ENCODE peak calls at places on chromosomes 5 and 9, in four cellular contexts. H is AG09309, O is mammary epithelial cell, Z is GM20000. P is an unnamed sample.

GRCh38 chr5:140299056-140299455 is 3.8 kb downstream of the PFDN1 start:
- DNase-seq in H (no peak), O (no peak), Z (no peak), P (no peak)

GRCh38 chr9:136901516-136902258 is 15.4 kb downstream of the TRAF2 start:
- DNase-seq in O (peak), Z (peak), H (no peak), P (no peak)

GRCh38 chr9:107895524-107896001 is 406.0 kb upstream of the KLF4 start:
- DNase-seq in O (peak), H (no peak), Z (no peak), P (no peak)

GRCh38 chr9:928363-929042 is 48.0 kb upstream of the DMRT3 start:
- DNase-seq in O (no peak), Z (peak), H (no peak), P (no peak)

GRCh38 chr5:148815578-148815977 is 10.8 kb upstream of the ADRB2 start:
- DNase-seq in Z (no peak), O (no peak), H (no peak), P (no peak)

GRCh38 chr5:78653031-78653430 is 4.5 kb upstream of the LHFPL2 start:
- DNase-seq in Z (no peak), H (no peak), O (no peak), P (no peak)

GRCh38 chr5:36878421-36879088 is 2.0 kb downstream of the NIPBL start:
- DNase-seq in H (no peak), O (peak), Z (peak), P (no peak)

GRCh38 chr5:75659791-75660453 is 48.7 kb downstream of the ANKDD1B start:
- DNase-seq in Z (no peak), H (no peak), O (no peak), P (no peak)

GRCh38 chr9:131738838-131739191 is 1.1 kb downstream of the RAPGEF1 start:
- DNase-seq in O (peak), Z (no peak), H (no peak), P (no peak)

GRCh38 chr5:124634820-124635323 is 111.6 kb downstream of the ZNF608 start:
- DNase-seq in O (peak), Z (no peak), H (no peak), P (no peak)

GRCh38 chr5:38165435-38165834 is 92.9 kb upstream of the EGFLAM start:
- DNase-seq in Z (no peak), O (no peak), H (no peak), P (no peak)

GRCh38 chr5:126339215-126339805 is 83.9 kb upstream of the GRAMD2B start:
- DNase-seq in O (peak), Z (peak), H (peak), P (no peak)

GRCh38 chr5:8686707-8687106 is 817.8 kb downstream of the MTRR start:
- DNase-seq in O (no peak), Z (no peak), H (peak), P (no peak)

GRCh38 chr9:32551491-32552049 is 557 bp upstream of the SMIM27 start:
- DNase-seq in H (no peak), Z (peak), O (no peak), P (no peak)

GRCh38 chr9:92986175-92987110 is 39.1 kb downstream of the FGD3 start:
- DNase-seq in H (no peak), O (no peak), Z (no peak), P (no peak)

GRCh38 chr5:41797672-41798071 is 72.6 kb downstream of the OXCT1 start:
- DNase-seq in Z (no peak), H (no peak), O (no peak), P (no peak)

GRCh38 chr5:147863409-147864194 is 14.9 kb upstream of the SCGB3A2 start:
- DNase-seq in H (no peak), O (no peak), Z (no peak), P (no peak)

GRCh38 chr5:130805601-130806000 is 359.5 kb downstream of the HINT1 start:
- DNase-seq in H (no peak), Z (no peak), O (no peak), P (no peak)

GRCh38 chr9:133415107-133415506 is 2.7 kb downstream of the REXO4 start:
- DNase-seq in O (no peak), H (no peak), Z (no peak), P (no peak)

GRCh38 chr5:179327026-179327735 is 18.1 kb downstream of the ADAMTS2 start:
- DNase-seq in Z (no peak), O (no peak), H (no peak), P (no peak)

GRCh38 chr5:147442134-147442726 is 67.6 kb downstream of the DPYSL3 start:
- DNase-seq in O (no peak), Z (no peak), H (no peak), P (no peak)

GRCh38 chr9:13719981-13720380 is 440.5 kb upstream of the MPDZ start:
- DNase-seq in O (peak), H (no peak), Z (no peak), P (no peak)

GRCh38 chr9:133735894-133736293 is 2.3 kb downstream of the SARDH start:
- DNase-seq in Z (no peak), O (no peak), H (no peak), P (no peak)

GRCh38 chr9:73780916-73781315 is 629.3 kb downstream of the ANXA1 start:
- DNase-seq in Z (no peak), O (peak), H (no peak), P (no peak)

GRCh38 chr9:20441704-20442423 is 180.4 kb downstream of the MLLT3 start:
- DNase-seq in Z (no peak), O (no peak), H (peak), P (no peak)

GRCh38 chr5:64635056-64635686 is 55.1 kb upstream of the SHISAL2B start:
- DNase-seq in H (no peak), Z (peak), O (peak), P (no peak)

GRCh38 chr5:159641371-159642039 is 274.8 kb upstream of the ADRA1B start:
- DNase-seq in H (no peak), O (no peak), Z (no peak), P (no peak)

GRCh38 chr9:126452036-126452595 is 125.5 kb downstream of the MVB12B start:
- DNase-seq in Z (no peak), H (no peak), O (no peak), P (no peak)

GRCh38 chr5:36611520-36612274 is 5.3 kb downstream of the SLC1A3 start:
- DNase-seq in O (no peak), Z (no peak), H (no peak), P (no peak)

GRCh38 chr5:116569999-116570398 is 4.6 kb downstream of the SEMA6A start:
- DNase-seq in O (no peak), H (no peak), Z (no peak), P (no peak)

GRCh38 chr9:111974092-111974681 is 77.6 kb downstream of the UGCG start:
- DNase-seq in Z (no peak), O (no peak), H (peak), P (no peak)

GRCh38 chr5:135332519-135333150 is 66.4 kb downstream of the MACROH2A1 start:
- DNase-seq in O (peak), H (no peak), Z (peak), P (no peak)

GRCh38 chr5:31698667-31699066 is 59.7 kb downstream of the PDZD2 start:
- DNase-seq in H (no peak), O (no peak), Z (no peak), P (no peak)

GRCh38 chr9:37988602-37989001 is 80.4 kb downstream of the SHB start:
- DNase-seq in H (no peak), O (no peak), Z (no peak), P (no peak)

GRCh38 chr9:70954126-70954525 is 167.3 kb downstream of the TRPM3 start:
- DNase-seq in Z (no peak), H (peak), O (peak), P (no peak)

GRCh38 chr9:137945581-137945980 is 68.0 kb downstream of the CACNA1B start:
- DNase-seq in Z (no peak), H (no peak), O (peak), P (no peak)

GRCh38 chr5:169356181-169356580 is 55.2 kb upstream of the SLIT3 start:
- DNase-seq in O (peak), H (no peak), Z (no peak), P (no peak)

GRCh38 chr9:124040935-124041816 is 29.6 kb downstream of the LHX2 start:
- DNase-seq in Z (peak), O (no peak), H (no peak), P (peak)

GRCh38 chr5:108381034-108381954 is 604 bp downstream of the FBXL17 start:
- DNase-seq in H (no peak), Z (peak), O (peak), P (peak)

GRCh38 chr5:143130891-143131290 is 272.6 kb downstream of the NR3C1 start:
- DNase-seq in Z (no peak), O (no peak), H (no peak), P (no peak)

GRCh38 chr5:14532180-14532579 is 49.4 kb upstream of the OTULINL start:
- DNase-seq in O (no peak), H (no peak), Z (no peak), P (peak)

GRCh38 chr5:14531668-14532067 is 49.9 kb upstream of the OTULINL start:
- DNase-seq in Z (no peak), O (no peak), H (no peak), P (peak)

GRCh38 chr5:14528115-14528514 is 53.5 kb upstream of the OTULINL start:
- DNase-seq in O (no peak), H (no peak), Z (no peak), P (no peak)

GRCh38 chr5:14526493-14526892 is 55.1 kb upstream of the OTULINL start:
- DNase-seq in O (no peak), Z (no peak), H (no peak), P (peak)

GRCh38 chr5:14528926-14529325 is 52.7 kb upstream of the OTULINL start:
- DNase-seq in H (no peak), O (no peak), Z (no peak), P (peak)
- TF ChIP-seq CTCF in H (no peak), O (no peak), Z (no peak), P (no peak)

GRCh38 chr5:155025890-155026289 is 12.3 kb downstream of the KIF4B start:
- DNase-seq in Z (no peak), O (no peak), H (no peak), P (no peak)
- TF ChIP-seq CTCF in Z (no peak), O (no peak), H (no peak), P (no peak)

DNA sequence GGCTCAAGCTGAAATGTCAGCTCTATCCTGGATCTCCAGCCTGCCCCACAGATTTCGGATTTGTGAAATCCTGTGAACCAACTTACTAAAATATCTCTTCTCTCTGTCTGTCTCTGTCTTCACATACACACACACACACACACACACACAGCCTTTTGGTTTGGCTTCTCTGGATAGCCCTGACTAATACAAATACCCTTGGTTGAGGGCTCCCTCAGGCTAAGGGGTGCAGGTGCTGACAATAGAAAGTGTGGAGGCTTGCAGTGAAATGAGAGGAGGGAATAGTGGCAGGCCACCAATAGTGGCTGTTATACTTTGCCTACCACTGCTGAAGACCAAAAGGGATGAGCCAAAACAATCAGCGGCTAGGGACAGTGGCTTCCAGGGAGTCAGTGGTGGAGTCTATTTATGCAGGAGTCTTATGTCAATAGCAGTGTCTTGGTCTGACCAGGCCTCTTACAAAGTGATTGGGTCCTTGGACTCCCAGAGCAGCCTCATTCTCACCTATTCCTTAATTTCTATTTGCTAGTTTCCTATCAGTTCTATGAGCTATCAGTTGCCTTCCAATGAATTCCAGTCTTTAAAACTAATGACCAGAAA is 93.2 kb upstream of the GAS1 start:
- DNase-seq in H (no peak), Z (no peak), O (no peak), P (no peak)
- TF ChIP-seq CTCF in H (no peak), Z (no peak), O (no peak), P (no peak)

GRCh38 chr5:66807743-66808142 is 211.6 kb downstream of the MAST4 start:
- DNase-seq in Z (no peak), H (peak), O (peak), P (no peak)
- TF ChIP-seq CTCF in Z (no peak), H (peak), O (peak), P (peak)

P was measured in osteocyte.